ENCODE peak calls at places on chromosomes 5 and 9, in five cellular contexts. One of them, this sample, is unnamed.
A peak's percentile ranks its signal among the peaks of the same experiment; 100 is the strongest.

GRCh38 chr5:86679529-86679928 is 61.8 kb downstream of the COX7C start:
- DNase-seq in NT2/D1: peak; percentile 2
- DNase-seq in A549: peak; percentile 67
- DNase-seq in fibroblast of lung: peak; percentile 90
- DNase-seq in tibial nerve: peak; percentile 52
- DNase-seq in this sample: peak; percentile 53

GRCh38 chr5:37875051-37875787 is 35.4 kb upstream of the GDNF start:
- DNase-seq in fibroblast of lung: peak; percentile 48
- DNase-seq in NT2/D1: no peak
- DNase-seq in A549: no peak
- DNase-seq in tibial nerve: no peak
- DNase-seq in this sample: peak; percentile 41

GRCh38 chr9:33718987-33719386 is 76.4 kb upstream of the PRSS3 start:
- DNase-seq in A549: no peak
- DNase-seq in NT2/D1: no peak
- DNase-seq in tibial nerve: peak; percentile 12
- DNase-seq in fibroblast of lung: no peak
- DNase-seq in this sample: peak; percentile 54

GRCh38 chr9:70475211-70475610 is 60.8 kb upstream of the KLF9 start:
- DNase-seq in A549: no peak
- DNase-seq in tibial nerve: no peak
- DNase-seq in NT2/D1: no peak
- DNase-seq in fibroblast of lung: no peak
- DNase-seq in this sample: no peak

GRCh38 chr5:78203815-78204214 is 90.7 kb downstream of the AP3B1 start:
- DNase-seq in fibroblast of lung: no peak
- DNase-seq in NT2/D1: no peak
- DNase-seq in A549: no peak
- DNase-seq in tibial nerve: no peak
- DNase-seq in this sample: no peak

GRCh38 chr9:135050072-135050990 is 37.1 kb upstream of the OLFM1 start:
- DNase-seq in A549: no peak
- DNase-seq in fibroblast of lung: no peak
- DNase-seq in NT2/D1: no peak
- DNase-seq in tibial nerve: no peak
- DNase-seq in this sample: no peak

GRCh38 chr5:101897914-101898313 is 398.2 kb downstream of the SLCO4C1 start:
- DNase-seq in tibial nerve: no peak
- DNase-seq in fibroblast of lung: no peak
- DNase-seq in A549: peak; percentile 8
- DNase-seq in NT2/D1: no peak
- DNase-seq in this sample: no peak

GRCh38 chr5:134769206-134769605 is 10.6 kb downstream of the DDX46 start:
- DNase-seq in tibial nerve: no peak
- DNase-seq in fibroblast of lung: peak; percentile 68
- DNase-seq in NT2/D1: no peak
- DNase-seq in A549: peak; percentile 13
- DNase-seq in this sample: peak; percentile 83

GRCh38 chr5:111512026-111512405 is 319 bp downstream of the STARD4 start:
- DNase-seq in A549: peak; percentile 34
- DNase-seq in tibial nerve: peak; percentile 21
- DNase-seq in fibroblast of lung: peak; percentile 47
- DNase-seq in NT2/D1: peak; percentile 22
- DNase-seq in this sample: peak; percentile 47

GRCh38 chr9:16515207-16515606 is 355.3 kb downstream of the BNC2 start:
- DNase-seq in tibial nerve: no peak
- DNase-seq in A549: no peak
- DNase-seq in NT2/D1: no peak
- DNase-seq in fibroblast of lung: no peak
- DNase-seq in this sample: peak; percentile 35

GRCh38 chr5:122195784-122196394 is 66.5 kb downstream of the ZNF474 start:
- DNase-seq in NT2/D1: peak; percentile 44
- DNase-seq in fibroblast of lung: peak; percentile 79
- DNase-seq in tibial nerve: peak; percentile 51
- DNase-seq in A549: peak; percentile 46
- DNase-seq in this sample: peak; percentile 63

GRCh38 chr5:56588636-56589485 is 226.5 kb upstream of the MAP3K1 start:
- DNase-seq in NT2/D1: no peak
- DNase-seq in fibroblast of lung: no peak
- DNase-seq in tibial nerve: peak; percentile 53
- DNase-seq in A549: no peak
- DNase-seq in this sample: no peak

GRCh38 chr5:123599171-123599570 is 87.2 kb downstream of the CSNK1G3 start:
- DNase-seq in A549: no peak
- DNase-seq in tibial nerve: no peak
- DNase-seq in fibroblast of lung: peak; percentile 20
- DNase-seq in NT2/D1: no peak
- DNase-seq in this sample: no peak

GRCh38 chr5:1793966-1794895 is 5.4 kb downstream of the MRPL36 start:
- DNase-seq in tibial nerve: no peak
- DNase-seq in NT2/D1: no peak
- DNase-seq in fibroblast of lung: peak; percentile 85
- DNase-seq in A549: no peak
- DNase-seq in this sample: peak; percentile 81

GRCh38 chr5:34452170-34452828 is 203.8 kb upstream of the RAI14 start:
- DNase-seq in A549: no peak
- DNase-seq in NT2/D1: no peak
- DNase-seq in fibroblast of lung: peak; percentile 63
- DNase-seq in tibial nerve: no peak
- DNase-seq in this sample: peak; percentile 21

GRCh38 chr9:14031015-14031414 is 282.9 kb downstream of the NFIB start:
- DNase-seq in A549: no peak
- DNase-seq in NT2/D1: no peak
- DNase-seq in fibroblast of lung: peak; percentile 93
- DNase-seq in tibial nerve: peak; percentile 29
- DNase-seq in this sample: peak; percentile 61

GRCh38 chr5:62431735-62432617 is 19.4 kb downstream of the IPO11 start:
- DNase-seq in fibroblast of lung: peak; percentile 45
- DNase-seq in tibial nerve: peak; percentile 46
- DNase-seq in A549: no peak
- DNase-seq in NT2/D1: no peak
- DNase-seq in this sample: peak; percentile 66

DNA sequence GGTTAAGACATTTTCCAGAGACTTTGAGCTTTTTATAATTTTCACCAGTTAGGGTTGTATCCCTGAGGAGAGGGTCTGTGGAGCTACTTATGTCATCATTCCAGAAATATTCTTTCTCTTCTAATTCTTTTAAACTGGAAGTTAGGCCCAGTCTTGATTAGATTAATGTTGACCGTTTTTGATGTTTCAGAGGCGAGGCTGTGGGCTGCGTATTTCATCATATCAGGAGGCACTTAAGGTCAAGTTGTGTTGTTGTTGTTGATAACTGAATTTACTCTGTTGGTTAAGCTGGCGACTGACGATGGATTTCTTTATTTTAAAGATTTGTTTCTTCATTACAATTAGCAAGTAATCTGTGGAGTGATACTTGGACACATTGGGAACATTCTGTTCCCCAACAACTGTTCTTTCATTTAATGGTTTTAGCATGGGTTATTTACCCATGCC is 20.1 kb downstream of the IPO11 start:
- DNase-seq in A549: no peak
- DNase-seq in tibial nerve: peak; percentile 26
- DNase-seq in fibroblast of lung: no peak
- DNase-seq in NT2/D1: no peak
- DNase-seq in this sample: peak; percentile 72
- H3K4me1 ChIP-seq in A549: no peaks in the 10 kb centered on the region
- H3K4me1 ChIP-seq in tibial nerve: peaks cover 24% of the 10 kb centered on the region
- H3K4me1 ChIP-seq in fibroblast of lung: no peaks in the 10 kb centered on the region
- H3K4me1 ChIP-seq in NT2/D1: no peaks in the 10 kb centered on the region
- H3K4me1 ChIP-seq in this sample: no peaks in the 10 kb centered on the region

DNA sequence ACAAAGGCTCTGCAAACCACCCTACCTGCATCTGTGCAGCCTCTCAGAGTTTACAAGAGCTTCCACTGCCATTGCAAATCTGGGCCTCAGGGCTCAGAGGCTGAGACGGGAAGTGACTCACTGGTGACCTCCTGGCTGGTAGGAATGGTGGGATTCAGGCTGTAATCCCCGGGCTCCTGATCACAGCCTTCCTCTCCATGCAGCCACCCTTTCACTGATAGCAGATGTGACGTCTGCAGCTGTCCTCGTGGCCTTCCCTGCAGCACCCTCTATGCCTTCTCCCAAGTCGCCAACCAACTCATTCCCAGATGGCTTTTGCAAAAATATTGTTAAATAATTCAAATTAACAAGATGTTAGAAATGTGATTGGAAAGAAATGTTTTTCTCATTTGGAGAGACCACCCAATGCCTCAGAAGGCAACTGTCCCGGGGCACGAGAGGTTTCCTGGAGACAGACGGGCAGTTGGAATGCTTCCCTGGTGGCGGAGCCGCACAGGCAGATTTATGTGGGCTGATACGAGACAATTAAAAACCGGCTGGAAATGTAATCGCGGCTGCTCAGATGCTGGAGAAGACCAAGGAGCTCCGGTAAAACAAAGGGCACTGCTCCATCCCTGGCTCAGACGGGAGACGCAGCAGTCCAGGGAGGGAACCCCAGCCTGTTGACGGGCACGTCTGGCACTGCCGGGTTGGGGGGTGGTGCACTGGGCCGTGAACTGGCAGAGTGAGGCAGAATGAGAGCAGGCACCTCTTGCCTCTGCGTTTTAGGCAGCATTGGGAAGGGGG is 34.4 kb upstream of the SLC25A51 start:
- DNase-seq in NT2/D1: peak; percentile 50
- DNase-seq in fibroblast of lung: peak; percentile 74
- DNase-seq in A549: no peak
- DNase-seq in tibial nerve: no peak
- DNase-seq in this sample: no peak
- H3K4me3 ChIP-seq in NT2/D1: no peak overlapping the region
- H3K4me3 ChIP-seq in fibroblast of lung: no peak overlapping the region
- H3K4me3 ChIP-seq in A549: no peak overlapping the region
- H3K4me3 ChIP-seq in tibial nerve: no peak overlapping the region
- H3K4me3 ChIP-seq in this sample: no peak overlapping the region

DNA sequence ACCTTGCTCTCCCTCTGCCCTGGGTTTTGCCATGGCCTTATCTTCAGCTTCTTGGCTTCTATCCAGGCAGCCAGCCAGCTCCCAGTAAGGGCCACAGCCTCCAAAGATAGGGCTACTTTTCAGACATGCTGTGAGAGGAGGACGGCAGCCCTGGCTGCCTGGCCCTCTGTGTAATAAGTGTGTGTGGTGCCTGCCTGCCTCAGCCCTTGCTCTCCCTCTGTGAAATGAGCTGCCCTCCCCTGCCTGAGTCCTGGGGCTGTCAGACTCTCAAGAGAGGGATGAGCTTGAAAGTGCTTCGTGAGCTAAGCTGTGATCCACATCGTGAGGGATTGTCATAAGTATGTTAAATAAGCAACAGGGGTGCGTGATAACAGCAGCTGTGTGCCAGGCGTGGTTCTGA is 8.1 kb downstream of the NDST1 start:
- DNase-seq in A549: peak; percentile 41
- DNase-seq in tibial nerve: no peak
- DNase-seq in NT2/D1: no peak
- DNase-seq in fibroblast of lung: peak; percentile 42
- DNase-seq in this sample: peak; percentile 78
- H3K4me1 ChIP-seq in A549: peaks cover 95% of the 10 kb centered on the region
- H3K4me1 ChIP-seq in tibial nerve: peaks cover 91% of the 10 kb centered on the region
- H3K4me1 ChIP-seq in NT2/D1: peaks cover 20% of the 10 kb centered on the region
- H3K4me1 ChIP-seq in fibroblast of lung: peaks cover 53% of the 10 kb centered on the region
- H3K4me1 ChIP-seq in this sample: peaks cover 35% of the 10 kb centered on the region

GRCh38 chr9:129258823-129259301 is 80.8 kb upstream of the IER5L start:
- DNase-seq in NT2/D1: no peak
- DNase-seq in tibial nerve: no peak
- DNase-seq in A549: no peak
- DNase-seq in fibroblast of lung: no peak
- DNase-seq in this sample: no peak
- H3K4me3 ChIP-seq in NT2/D1: no peak overlapping the region
- H3K4me3 ChIP-seq in tibial nerve: peak overlapping the region; percentile 19
- H3K4me3 ChIP-seq in A549: peak overlapping the region; percentile 44
- H3K4me3 ChIP-seq in fibroblast of lung: peak overlapping the region; percentile 45
- H3K4me3 ChIP-seq in this sample: no peak overlapping the region

GRCh38 chr5:173885481-173886010 is 2.6 kb upstream of the CPEB4 start:
- DNase-seq in fibroblast of lung: no peak
- DNase-seq in A549: no peak
- DNase-seq in NT2/D1: no peak
- DNase-seq in tibial nerve: no peak
- DNase-seq in this sample: no peak

GRCh38 chr5:173888473-173889135 is 455 bp downstream of the CPEB4 start:
- DNase-seq in A549: no peak
- DNase-seq in fibroblast of lung: peak; percentile 26
- DNase-seq in NT2/D1: no peak
- DNase-seq in tibial nerve: no peak
- DNase-seq in this sample: peak; percentile 37

GRCh38 chr5:173890195-173890951 is 2.2 kb downstream of the CPEB4 start:
- DNase-seq in NT2/D1: no peak
- DNase-seq in tibial nerve: no peak
- DNase-seq in fibroblast of lung: peak; percentile 45
- DNase-seq in A549: peak; percentile 48
- DNase-seq in this sample: peak; percentile 50

GRCh38 chr5:173886157-173886556 is 2.0 kb upstream of the CPEB4 start:
- DNase-seq in A549: no peak
- DNase-seq in fibroblast of lung: no peak
- DNase-seq in tibial nerve: no peak
- DNase-seq in NT2/D1: no peak
- DNase-seq in this sample: no peak

DNA sequence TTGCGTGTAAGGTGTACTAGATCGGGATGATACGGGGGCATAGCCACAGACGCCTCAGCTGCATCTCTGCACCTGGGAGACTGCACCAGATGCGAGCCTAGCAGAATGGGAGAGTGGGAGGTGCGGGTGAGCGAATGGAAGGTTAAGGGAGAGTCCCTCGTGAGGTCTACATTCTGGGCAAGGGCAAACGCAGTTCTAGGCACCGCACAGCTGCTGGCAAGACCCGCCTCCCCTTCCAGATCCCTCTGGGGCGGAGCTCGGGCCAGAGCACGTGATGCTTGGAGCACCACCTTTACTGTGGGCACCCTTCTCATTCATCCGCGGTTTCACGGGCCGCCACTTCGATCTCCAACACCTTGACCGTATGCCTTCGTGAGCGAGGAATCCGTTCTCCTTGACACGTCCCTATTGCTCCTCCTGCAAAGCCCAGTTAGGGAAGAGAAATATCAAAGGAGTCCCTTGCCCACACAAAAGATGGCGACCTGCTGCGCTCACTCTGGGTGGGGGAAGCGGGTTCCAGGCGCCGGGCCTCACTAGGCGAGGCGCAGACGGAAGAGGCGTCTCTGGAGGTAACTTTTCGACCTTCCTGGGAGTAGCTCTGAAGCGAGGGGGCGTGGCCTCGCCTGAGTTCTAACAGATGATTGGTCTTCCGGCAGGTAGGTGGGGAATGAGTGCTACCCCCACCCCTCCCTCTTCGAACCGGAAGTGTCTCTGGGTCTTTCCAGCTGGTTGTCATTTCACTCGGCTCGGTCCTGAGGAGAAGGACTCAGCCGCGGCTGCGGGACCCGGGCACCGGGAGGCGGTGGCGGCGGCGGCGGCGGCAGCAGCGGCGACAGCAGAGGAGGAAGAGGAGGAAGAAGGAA is at the start of gene CPEB4:
- DNase-seq in fibroblast of lung: peak; percentile 99
- DNase-seq in A549: peak; percentile 99
- DNase-seq in NT2/D1: peak; percentile 96
- DNase-seq in tibial nerve: peak; percentile 99
- DNase-seq in this sample: peak; percentile 100
- H3K4me1 ChIP-seq in fibroblast of lung: peaks cover 3% of the 10 kb centered on the region
- H3K4me1 ChIP-seq in A549: peaks cover 20% of the 10 kb centered on the region
- H3K4me1 ChIP-seq in NT2/D1: no peaks in the 10 kb centered on the region
- H3K4me1 ChIP-seq in tibial nerve: peaks cover 18% of the 10 kb centered on the region
- H3K4me1 ChIP-seq in this sample: peaks cover 20% of the 10 kb centered on the region